ENCODE peak calls at places on chromosomes 5 and 9, in six cellular contexts. One of them, this sample, is unnamed.

GRCh38 chr9:136088939-136089696 is 6.0 kb downstream of the NACC2 start:
- DNase-seq in fibroblast of lung: no peak
- DNase-seq in heart right ventricle: no peak
- DNase-seq in upper lobe of right lung: peak
- DNase-seq in H9: peak
- DNase-seq in kidney: peak
- DNase-seq in this sample: no peak

GRCh38 chr5:147576646-147577535 is 67.0 kb upstream of the DPYSL3 start:
- DNase-seq in fibroblast of lung: peak
- DNase-seq in heart right ventricle: peak
- DNase-seq in upper lobe of right lung: peak
- DNase-seq in H9: peak
- DNase-seq in kidney: no peak
- DNase-seq in this sample: no peak

GRCh38 chr9:115680226-115680625 is 473.4 kb upstream of the PAPPA start:
- DNase-seq in fibroblast of lung: no peak
- DNase-seq in heart right ventricle: no peak
- DNase-seq in upper lobe of right lung: no peak
- DNase-seq in H9: no peak
- DNase-seq in kidney: no peak
- DNase-seq in this sample: no peak

GRCh38 chr9:122121931-122122330 is 28.8 kb upstream of the TTLL11 start:
- DNase-seq in fibroblast of lung: no peak
- DNase-seq in heart right ventricle: no peak
- DNase-seq in upper lobe of right lung: no peak
- DNase-seq in H9: no peak
- DNase-seq in kidney: peak
- DNase-seq in this sample: no peak

GRCh38 chr9:1222511-1222910 is 172.4 kb downstream of the DMRT2 start:
- DNase-seq in fibroblast of lung: peak
- DNase-seq in heart right ventricle: no peak
- DNase-seq in upper lobe of right lung: no peak
- DNase-seq in H9: no peak
- DNase-seq in kidney: no peak
- DNase-seq in this sample: no peak

GRCh38 chr5:72356361-72356760 is 36.2 kb downstream of the PTCD2 start:
- DNase-seq in fibroblast of lung: no peak
- DNase-seq in heart right ventricle: no peak
- DNase-seq in upper lobe of right lung: no peak
- DNase-seq in H9: no peak
- DNase-seq in kidney: no peak
- DNase-seq in this sample: no peak

GRCh38 chr5:132500244-132500930 is 9.8 kb upstream of the IRF1 start:
- DNase-seq in fibroblast of lung: no peak
- DNase-seq in heart right ventricle: no peak
- DNase-seq in upper lobe of right lung: no peak
- DNase-seq in H9: no peak
- DNase-seq in kidney: peak
- DNase-seq in this sample: no peak

GRCh38 chr9:132237481-132237880 is 75.6 kb downstream of the NTNG2 start:
- DNase-seq in fibroblast of lung: no peak
- DNase-seq in heart right ventricle: peak
- DNase-seq in upper lobe of right lung: peak
- DNase-seq in H9: no peak
- DNase-seq in kidney: no peak
- DNase-seq in this sample: no peak

GRCh38 chr9:123812984-123813383 is 116.9 kb downstream of the DENND1A start:
- DNase-seq in fibroblast of lung: no peak
- DNase-seq in heart right ventricle: no peak
- DNase-seq in upper lobe of right lung: no peak
- DNase-seq in H9: no peak
- DNase-seq in kidney: no peak
- DNase-seq in this sample: no peak

GRCh38 chr5:52604151-52604550 is 183.6 kb upstream of the ITGA1 start:
- DNase-seq in fibroblast of lung: no peak
- DNase-seq in heart right ventricle: no peak
- DNase-seq in upper lobe of right lung: no peak
- DNase-seq in H9: no peak
- DNase-seq in kidney: no peak
- DNase-seq in this sample: no peak

GRCh38 chr5:67215592-67216471 is 19.2 kb upstream of the CD180 start:
- DNase-seq in fibroblast of lung: peak
- DNase-seq in heart right ventricle: peak
- DNase-seq in upper lobe of right lung: peak
- DNase-seq in H9: no peak
- DNase-seq in kidney: peak
- DNase-seq in this sample: peak

GRCh38 chr9:128631636-128632035 is 25.0 kb downstream of the DYNC2I2 start:
- DNase-seq in fibroblast of lung: no peak
- DNase-seq in heart right ventricle: no peak
- DNase-seq in upper lobe of right lung: no peak
- DNase-seq in H9: no peak
- DNase-seq in kidney: no peak
- DNase-seq in this sample: no peak

GRCh38 chr9:128629136-128629535 is 27.5 kb downstream of the DYNC2I2 start:
- DNase-seq in fibroblast of lung: no peak
- DNase-seq in heart right ventricle: no peak
- DNase-seq in upper lobe of right lung: no peak
- DNase-seq in H9: no peak
- DNase-seq in kidney: no peak
- DNase-seq in this sample: no peak

GRCh38 chr9:128632066-128632465 is 24.6 kb downstream of the DYNC2I2 start:
- DNase-seq in fibroblast of lung: no peak
- DNase-seq in heart right ventricle: no peak
- DNase-seq in upper lobe of right lung: no peak
- DNase-seq in H9: no peak
- DNase-seq in kidney: no peak
- DNase-seq in this sample: no peak

GRCh38 chr9:128628471-128629048 is 28.1 kb downstream of the DYNC2I2 start:
- DNase-seq in fibroblast of lung: no peak
- DNase-seq in heart right ventricle: peak
- DNase-seq in upper lobe of right lung: no peak
- DNase-seq in H9: no peak
- DNase-seq in kidney: peak
- DNase-seq in this sample: no peak

DNA sequence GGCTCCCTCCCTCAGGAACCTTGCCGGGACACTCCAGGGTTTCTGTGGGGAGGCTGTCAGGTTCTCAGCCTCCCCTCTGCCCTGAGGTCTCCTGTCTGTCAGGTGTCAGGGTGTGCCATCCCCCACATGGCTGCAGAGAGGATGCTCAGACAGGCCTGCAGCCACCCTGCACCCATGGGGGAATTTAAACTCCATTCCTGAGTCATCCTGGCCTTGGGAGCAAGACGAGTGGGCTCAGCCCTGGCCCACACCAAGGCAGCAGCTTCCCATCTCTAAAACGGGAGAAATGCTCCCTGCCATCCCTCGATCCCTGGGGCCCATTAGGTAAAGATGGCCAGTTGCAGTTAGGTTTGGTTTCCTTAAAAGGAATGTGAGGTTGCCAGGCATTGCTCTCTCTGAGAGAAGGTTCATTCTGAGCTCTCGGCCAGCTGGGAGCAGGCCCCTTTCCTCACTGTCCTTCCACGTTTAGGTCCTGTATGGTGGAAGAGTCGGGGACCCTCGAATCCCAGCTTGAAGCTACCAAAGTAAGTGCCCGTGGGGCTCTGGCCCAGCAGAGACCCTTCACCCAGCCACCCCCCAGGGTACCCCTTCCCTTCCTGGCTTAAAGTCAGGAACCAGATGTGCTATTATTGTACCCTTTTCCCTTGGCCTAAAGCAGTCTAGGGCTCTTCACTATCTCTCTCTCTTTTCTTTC is 26.6 kb downstream of the DYNC2I2 start:
- DNase-seq in fibroblast of lung: no peak
- DNase-seq in heart right ventricle: no peak
- DNase-seq in upper lobe of right lung: no peak
- DNase-seq in H9: no peak
- DNase-seq in kidney: peak
- DNase-seq in this sample: no peak
- H3K27ac ChIP-seq in fibroblast of lung: no peak
- H3K27ac ChIP-seq in heart right ventricle: no peak
- H3K27ac ChIP-seq in upper lobe of right lung: no peak
- H3K27ac ChIP-seq in H9: no peak
- H3K27ac ChIP-seq in kidney: no peak
- H3K27ac ChIP-seq in this sample: peak

GRCh38 chr5:172716796-172717313 is 54.1 kb downstream of the DUSP1 start:
- DNase-seq in fibroblast of lung: peak
- DNase-seq in heart right ventricle: peak
- DNase-seq in upper lobe of right lung: peak
- DNase-seq in H9: peak
- DNase-seq in kidney: peak
- DNase-seq in this sample: no peak

GRCh38 chr5:172715421-172715780 is 55.6 kb downstream of the DUSP1 start:
- DNase-seq in fibroblast of lung: no peak
- DNase-seq in heart right ventricle: no peak
- DNase-seq in upper lobe of right lung: no peak
- DNase-seq in H9: no peak
- DNase-seq in kidney: no peak
- DNase-seq in this sample: no peak

GRCh38 chr5:172714491-172715420 is 56.2 kb downstream of the DUSP1 start:
- DNase-seq in fibroblast of lung: peak
- DNase-seq in heart right ventricle: peak
- DNase-seq in upper lobe of right lung: peak
- DNase-seq in H9: peak
- DNase-seq in kidney: peak
- DNase-seq in this sample: no peak

GRCh38 chr5:172717481-172718195 is 53.4 kb downstream of the DUSP1 start:
- DNase-seq in fibroblast of lung: no peak
- DNase-seq in heart right ventricle: no peak
- DNase-seq in upper lobe of right lung: no peak
- DNase-seq in H9: no peak
- DNase-seq in kidney: peak
- DNase-seq in this sample: no peak

DNA sequence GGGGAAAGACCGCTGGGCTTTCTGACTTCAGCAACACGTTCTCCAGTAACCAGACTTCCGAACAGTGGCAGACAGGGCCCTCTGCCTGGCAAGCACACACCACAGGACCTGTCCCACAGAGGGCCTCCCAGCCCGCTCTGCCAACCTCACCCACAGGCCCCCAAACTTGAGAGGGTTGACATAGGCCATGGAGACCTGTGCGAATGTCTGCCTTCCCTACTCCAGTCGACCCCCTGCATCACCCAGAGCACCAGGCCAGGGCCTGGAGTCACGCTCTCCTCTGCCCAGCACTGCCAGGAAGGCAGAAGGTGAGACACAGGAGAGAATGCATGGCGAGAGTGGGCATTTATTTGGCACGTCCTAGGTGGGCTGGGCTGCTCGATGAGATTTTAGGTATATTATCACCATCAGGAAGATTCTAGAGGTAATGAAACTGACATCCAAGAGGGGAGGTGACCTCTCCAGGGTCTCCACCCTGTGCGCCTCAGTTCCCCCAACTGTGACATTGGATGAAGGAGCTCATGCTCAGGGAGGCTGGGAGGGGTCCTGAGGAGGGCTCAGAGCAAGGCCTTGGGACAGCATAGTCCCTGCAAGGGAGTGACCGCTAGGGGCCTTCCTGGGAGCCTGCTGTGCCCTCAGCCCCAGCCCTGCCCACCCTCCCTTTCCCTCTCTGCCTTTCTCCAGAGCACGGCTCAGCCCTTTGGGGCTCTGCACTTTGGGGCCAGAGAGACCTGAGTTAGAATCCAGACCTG is 54.9 kb downstream of the DUSP1 start:
- DNase-seq in fibroblast of lung: no peak
- DNase-seq in heart right ventricle: no peak
- DNase-seq in upper lobe of right lung: no peak
- DNase-seq in H9: peak
- DNase-seq in kidney: peak
- DNase-seq in this sample: no peak
- H3K27ac ChIP-seq in fibroblast of lung: peak
- H3K27ac ChIP-seq in heart right ventricle: peak
- H3K27ac ChIP-seq in upper lobe of right lung: peak
- H3K27ac ChIP-seq in H9: no peak
- H3K27ac ChIP-seq in kidney: peak
- H3K27ac ChIP-seq in this sample: peak

GRCh38 chr9:120399940-120400339 is 180.0 kb downstream of the CDK5RAP2 start:
- DNase-seq in fibroblast of lung: no peak
- DNase-seq in heart right ventricle: no peak
- DNase-seq in upper lobe of right lung: no peak
- DNase-seq in H9: no peak
- DNase-seq in kidney: no peak
- DNase-seq in this sample: no peak

GRCh38 chr9:120402741-120403542 is 177.0 kb downstream of the CDK5RAP2 start:
- DNase-seq in fibroblast of lung: peak
- DNase-seq in heart right ventricle: no peak
- DNase-seq in upper lobe of right lung: no peak
- DNase-seq in H9: no peak
- DNase-seq in kidney: no peak
- DNase-seq in this sample: no peak

GRCh38 chr9:120405134-120405533 is 174.8 kb downstream of the CDK5RAP2 start:
- DNase-seq in fibroblast of lung: no peak
- DNase-seq in heart right ventricle: no peak
- DNase-seq in upper lobe of right lung: no peak
- DNase-seq in H9: no peak
- DNase-seq in kidney: no peak
- DNase-seq in this sample: no peak

GRCh38 chr9:120405860-120406259 is 174.1 kb downstream of the CDK5RAP2 start:
- DNase-seq in fibroblast of lung: no peak
- DNase-seq in heart right ventricle: no peak
- DNase-seq in upper lobe of right lung: no peak
- DNase-seq in H9: no peak
- DNase-seq in kidney: no peak
- DNase-seq in this sample: no peak

GRCh38 chr9:120403543-120403856 is 176.5 kb downstream of the CDK5RAP2 start:
- DNase-seq in fibroblast of lung: no peak
- DNase-seq in heart right ventricle: no peak
- DNase-seq in upper lobe of right lung: no peak
- DNase-seq in H9: no peak
- DNase-seq in kidney: no peak
- DNase-seq in this sample: no peak
- H3K27ac ChIP-seq in fibroblast of lung: peak
- H3K27ac ChIP-seq in heart right ventricle: no peak
- H3K27ac ChIP-seq in upper lobe of right lung: no peak
- H3K27ac ChIP-seq in H9: no peak
- H3K27ac ChIP-seq in kidney: no peak
- H3K27ac ChIP-seq in this sample: no peak

DNA sequence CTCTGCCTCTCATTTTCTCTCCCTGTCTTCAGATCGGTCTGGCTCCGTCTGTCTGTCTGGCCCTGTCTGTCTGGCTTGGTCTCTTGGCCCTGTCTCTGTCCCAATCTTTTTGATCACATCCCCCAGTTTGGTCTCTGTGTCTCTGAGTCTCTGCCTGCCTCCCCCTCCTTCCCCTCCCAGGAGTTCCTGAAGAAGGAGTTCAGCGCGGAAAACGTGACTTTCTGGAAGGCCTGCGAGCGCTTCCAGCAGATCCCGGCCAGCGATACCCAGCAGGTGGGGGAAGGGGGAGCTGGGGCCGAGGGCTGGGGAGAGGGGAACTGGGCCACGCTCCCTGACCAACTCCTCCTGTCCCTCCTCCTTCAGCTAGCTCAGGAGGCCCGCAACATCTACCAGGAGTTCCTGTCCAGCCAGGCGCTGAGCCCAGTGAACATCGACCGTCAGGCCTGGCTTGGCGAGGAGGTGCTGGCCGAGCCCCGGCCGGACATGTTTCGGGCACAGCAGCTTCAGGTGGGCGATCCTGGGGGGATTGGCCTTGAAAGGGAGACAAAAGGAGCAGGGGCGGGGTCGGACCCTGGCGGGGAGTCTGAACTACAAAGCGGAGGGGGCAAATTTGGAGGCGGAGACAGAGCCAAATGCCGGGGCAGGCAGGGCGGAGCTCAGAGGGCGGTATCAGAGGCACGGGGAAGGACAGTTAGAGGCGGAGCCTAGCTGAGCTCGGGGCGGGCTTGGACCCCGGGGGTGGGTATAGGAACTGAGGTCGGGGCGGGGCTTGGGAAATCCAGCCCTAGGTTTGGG is 9.0 kb downstream of the RGS14 start:
- DNase-seq in fibroblast of lung: peak
- DNase-seq in heart right ventricle: peak
- DNase-seq in upper lobe of right lung: peak
- DNase-seq in H9: peak
- DNase-seq in kidney: peak
- DNase-seq in this sample: peak
- H3K27ac ChIP-seq in fibroblast of lung: peak
- H3K27ac ChIP-seq in heart right ventricle: peak
- H3K27ac ChIP-seq in upper lobe of right lung: peak
- H3K27ac ChIP-seq in H9: peak
- H3K27ac ChIP-seq in kidney: peak
- H3K27ac ChIP-seq in this sample: peak